ENCODE peak calls at places on chromosomes 5 and 9, in five cellular contexts. F is cardiac muscle cell, E is hepatocyte, O is pancreas, Y is ovary. A is an unnamed sample. For H3K27me3, the result is how much of the 10 kb centered on the place peaks cover.

GRCh38 chr5:4053111-4053510 is 457.5 kb downstream of the IRX1 start:
- DNase-seq in F (no peak), E (no peak), O (no peak), Y (no peak), A (no peak)

GRCh38 chr9:126631254-126631653 is 17.5 kb downstream of the LMX1B start:
- DNase-seq in F (peak), E (no peak), O (no peak), Y (no peak), A (no peak)

GRCh38 chr9:92887880-92888338 is 10.1 kb upstream of the ZNF484 start:
- DNase-seq in F (no peak), E (no peak), O (no peak), Y (no peak), A (no peak)

GRCh38 chr9:129576546-129577543 is 44.1 kb downstream of the C9orf50 start:
- DNase-seq in F (peak), E (no peak), O (no peak), Y (no peak), A (peak)

GRCh38 chr5:102511666-102512065 is 12.9 kb upstream of the SLCO6A1 start:
- DNase-seq in F (peak), E (peak), O (peak), Y (no peak), A (no peak)

GRCh38 chr5:110086658-110087388 is 397.1 kb downstream of the MAN2A1 start:
- DNase-seq in F (peak), E (peak), O (no peak), Y (peak), A (peak)

GRCh38 chr5:43603535-43604363 is 769 bp downstream of the NNT start:
- DNase-seq in F (peak), E (peak), O (peak), Y (peak), A (peak)

GRCh38 chr5:1516615-1517601 is 6.9 kb downstream of the LPCAT1 start:
- DNase-seq in F (peak), E (no peak), O (no peak), Y (peak), A (peak)

GRCh38 chr5:136028782-136029742 is at the start of gene TGFBI:
- DNase-seq in F (peak), E (peak), O (peak), Y (peak), A (peak)

GRCh38 chr9:119216891-119217290 is 152.3 kb downstream of the BRINP1 start:
- DNase-seq in F (peak), E (peak), O (no peak), Y (peak), A (no peak)

DNA sequence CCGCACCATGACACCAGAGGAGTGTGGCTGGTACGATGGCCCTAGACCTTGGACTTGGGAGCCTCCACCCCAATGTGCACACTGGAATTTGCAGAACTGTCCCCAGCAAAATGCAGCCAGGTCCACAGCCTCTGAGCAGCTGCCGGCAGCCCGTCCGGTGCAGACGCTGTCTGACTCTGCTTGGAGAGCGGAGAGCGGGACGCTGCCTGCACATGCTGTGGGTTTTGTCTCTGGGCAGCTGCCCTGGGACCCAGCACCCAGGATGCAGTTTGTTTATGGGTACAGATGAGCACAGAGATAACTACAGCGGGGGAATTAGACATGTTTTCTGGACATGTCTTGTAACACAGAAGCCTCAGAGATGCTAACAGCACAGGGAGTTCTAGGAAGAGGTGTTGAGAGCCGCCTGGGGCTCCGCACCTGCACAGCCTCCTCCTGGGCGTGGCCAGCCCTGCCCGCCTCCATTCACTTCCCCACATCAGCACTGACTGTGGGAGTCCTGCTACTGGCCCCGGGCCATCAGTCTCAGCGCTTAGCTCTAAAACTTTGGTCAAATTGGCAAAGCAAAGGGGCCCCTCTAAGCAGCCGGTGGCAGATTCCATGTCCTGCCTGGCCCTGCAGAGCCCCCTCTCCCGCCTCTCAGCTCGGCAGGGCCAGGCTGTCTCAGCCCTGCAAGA is 159.6 kb downstream of the IRX2 start:
- DNase-seq in F (no peak), E (no peak), O (no peak), Y (no peak), A (no peak)
- H3K27me3 ChIP-seq in F (under half), E (under half), O (under half), Y (under half), A (under half)

DNA sequence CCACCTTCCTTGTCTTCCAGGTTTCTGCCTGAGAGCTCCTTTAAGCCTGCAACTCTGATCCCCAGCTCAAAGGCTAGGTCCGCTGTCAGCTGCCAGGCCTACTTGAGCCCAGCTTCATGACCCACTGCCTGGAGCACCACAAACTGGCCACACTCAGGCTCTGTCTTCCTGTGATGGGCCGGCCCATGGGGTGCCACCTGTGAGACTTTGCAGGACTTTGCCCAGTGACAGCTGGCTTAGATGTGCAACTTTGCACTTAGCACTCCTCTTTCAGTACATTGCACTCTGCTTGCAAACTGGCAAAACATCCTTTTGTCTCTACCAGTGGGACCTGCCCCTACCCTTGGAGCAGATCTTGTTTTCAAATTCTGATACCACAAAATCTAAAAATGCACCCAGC is 311.5 kb upstream of the PDE4D start:
- DNase-seq in F (no peak), E (no peak), O (no peak), Y (no peak), A (no peak)
- H3K27me3 ChIP-seq in F (under half), E (under half), O (under half), Y (under half), A (under half)

DNA sequence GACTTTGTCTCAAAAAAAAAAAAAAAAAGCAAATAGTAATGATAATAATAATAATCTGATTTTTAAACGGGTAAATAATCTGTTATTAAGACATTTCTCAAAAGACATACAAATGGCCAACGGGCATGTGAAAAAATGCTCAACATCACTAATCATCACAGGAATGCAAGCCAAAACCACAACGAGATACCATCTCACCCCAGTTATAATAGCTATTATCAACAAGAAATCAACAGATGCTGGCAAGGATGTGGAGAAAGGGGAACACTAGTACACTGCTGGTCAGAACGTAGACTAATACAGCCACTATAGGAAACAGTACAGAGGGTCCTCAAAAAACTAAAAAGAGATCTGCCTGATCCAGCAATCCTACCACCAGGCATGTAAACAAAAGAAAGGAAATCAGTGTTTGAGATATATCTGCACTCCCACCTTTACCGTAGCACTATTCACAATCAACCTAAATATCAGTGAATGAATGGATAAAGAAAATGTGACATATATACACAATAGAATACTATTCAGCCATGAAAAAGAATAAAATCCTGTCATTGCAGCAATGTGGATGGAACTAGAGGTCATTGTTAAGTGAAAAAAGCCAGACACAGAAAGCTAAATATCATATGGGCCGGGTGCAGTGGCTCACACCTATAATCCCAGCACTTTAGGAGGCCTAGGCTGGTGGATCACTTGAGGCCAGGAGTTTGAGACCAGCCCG is 24.9 kb downstream of the VAV2 start:
- DNase-seq in F (peak), E (no peak), O (no peak), Y (no peak), A (no peak)
- H3K27me3 ChIP-seq in F (under half), E (under half), O (under half), Y (under half), A (under half)

DNA sequence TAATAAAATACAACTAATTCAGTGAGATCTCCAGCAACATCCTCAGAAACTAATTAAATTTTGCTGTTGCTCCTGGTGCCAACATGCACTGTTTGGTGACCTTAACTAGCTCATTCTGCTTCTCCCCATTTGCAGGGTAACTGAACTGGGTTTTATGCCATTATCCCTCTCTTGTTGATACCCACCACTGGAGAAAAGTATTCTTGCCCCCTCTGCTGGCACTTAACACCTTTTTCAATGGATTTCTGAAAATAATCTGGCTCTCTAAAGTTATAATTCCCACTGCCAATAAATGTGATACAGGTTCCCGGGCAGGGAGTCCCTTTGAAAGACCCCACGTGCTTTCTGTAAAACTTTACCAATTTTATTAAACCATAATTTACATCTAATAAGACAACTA is 394.3 kb downstream of the OSTF1 start:
- DNase-seq in F (no peak), E (no peak), O (no peak), Y (no peak), A (no peak)
- H3K27me3 ChIP-seq in F (under half), E (under half), O (under half), Y (under half), A (under half)